ENCODE peak calls at places on chromosomes 5 and 9, in six cellular contexts. X, S, U, Y, F and Q are unnamed samples. For H3K4me1, the result is how much of the 10 kb centered on the place peaks cover.

GRCh38 chr9:108743901-108744371 is 111.8 kb downstream of the ACTL7B start:
- DNase-seq in X (no peak), S (peak), U (no peak), Y (no peak), F (no peak), Q (no peak)

GRCh38 chr9:69945671-69946141 is 97.9 kb upstream of the MAMDC2 start:
- DNase-seq in X (no peak), S (no peak), U (no peak), Y (peak), F (no peak), Q (peak)

GRCh38 chr9:91886433-91887031 is 63.5 kb downstream of the ROR2 start:
- DNase-seq in X (no peak), S (no peak), U (no peak), Y (no peak), F (no peak), Q (no peak)

GRCh38 chr9:120715331-120715924 is 1.2 kb upstream of the MEGF9 start:
- DNase-seq in X (peak), S (no peak), U (no peak), Y (peak), F (no peak), Q (peak)

GRCh38 chr5:124111886-124112285 is 599.9 kb downstream of the CSNK1G3 start:
- DNase-seq in X (no peak), S (no peak), U (no peak), Y (no peak), F (no peak), Q (no peak)

GRCh38 chr9:74783408-74783807 is 104.3 kb downstream of the TRPM6 start:
- DNase-seq in X (peak), S (no peak), U (no peak), Y (no peak), F (no peak), Q (no peak)

GRCh38 chr9:20504930-20505329 is 117.4 kb downstream of the MLLT3 start:
- DNase-seq in X (no peak), S (no peak), U (no peak), Y (no peak), F (no peak), Q (no peak)

GRCh38 chr5:176737001-176737745 is 73.2 kb upstream of the UNC5A start:
- DNase-seq in X (no peak), S (no peak), U (no peak), Y (no peak), F (no peak), Q (peak)

GRCh38 chr5:101174981-101175380 is 271.9 kb upstream of the ST8SIA4 start:
- DNase-seq in X (no peak), S (no peak), U (no peak), Y (no peak), F (no peak), Q (no peak)

GRCh38 chr9:121641228-121641611 is 10.2 kb upstream of the DAB2IP start:
- DNase-seq in X (no peak), S (no peak), U (no peak), Y (no peak), F (no peak), Q (no peak)

GRCh38 chr5:128273736-128274135 is 190.2 kb downstream of the SLC12A2 start:
- DNase-seq in X (no peak), S (no peak), U (no peak), Y (no peak), F (no peak), Q (no peak)

GRCh38 chr5:80055491-80056170 is 20.5 kb downstream of the THBS4 start:
- DNase-seq in X (no peak), S (no peak), U (no peak), Y (no peak), F (no peak), Q (no peak)

GRCh38 chr9:130898552-130898852 is 1.9 kb upstream of the QRFP start:
- DNase-seq in X (no peak), S (no peak), U (no peak), Y (no peak), F (no peak), Q (no peak)

GRCh38 chr9:112520069-112520468 is 33.4 kb downstream of the KIAA1958 start:
- DNase-seq in X (no peak), S (no peak), U (no peak), Y (no peak), F (no peak), Q (no peak)

GRCh38 chr5:102540251-102540812 is 41.5 kb upstream of the SLCO6A1 start:
- DNase-seq in X (no peak), S (no peak), U (no peak), Y (no peak), F (no peak), Q (no peak)

GRCh38 chr5:173688708-173689107 is 72.3 kb upstream of the BOD1 start:
- DNase-seq in X (no peak), S (peak), U (no peak), Y (no peak), F (no peak), Q (no peak)

GRCh38 chr9:99055384-99055783 is 49.5 kb upstream of the TGFBR1 start:
- DNase-seq in X (peak), S (no peak), U (no peak), Y (no peak), F (no peak), Q (no peak)

GRCh38 chr5:17374157-17374556 is 123.9 kb upstream of the TAF11L2 start:
- DNase-seq in X (peak), S (no peak), U (no peak), Y (no peak), F (no peak), Q (no peak)

GRCh38 chr5:170483701-170484458 is 19.9 kb upstream of the KCNIP1 start:
- DNase-seq in X (peak), S (no peak), U (no peak), Y (no peak), F (no peak), Q (no peak)

GRCh38 chr5:39102684-39103155 is 28.5 kb upstream of the RICTOR start:
- DNase-seq in X (peak), S (no peak), U (no peak), Y (no peak), F (no peak), Q (no peak)

GRCh38 chr5:116733995-116734716 is 159.5 kb upstream of the SEMA6A start:
- DNase-seq in X (no peak), S (no peak), U (no peak), Y (peak), F (no peak), Q (peak)

GRCh38 chr5:173869316-173869715 is 18.8 kb upstream of the CPEB4 start:
- DNase-seq in X (no peak), S (no peak), U (no peak), Y (no peak), F (no peak), Q (no peak)

GRCh38 chr5:146447734-146448380 is 724 bp downstream of the TCERG1 start:
- DNase-seq in X (peak), S (no peak), U (peak), Y (no peak), F (peak), Q (no peak)

GRCh38 chr5:32254987-32255900 is 57.5 kb downstream of the MTMR12 start:
- DNase-seq in X (no peak), S (peak), U (no peak), Y (no peak), F (no peak), Q (no peak)

GRCh38 chr5:128579669-128580068 is 41.6 kb upstream of the FBN2 start:
- DNase-seq in X (peak), S (no peak), U (no peak), Y (no peak), F (no peak), Q (no peak)

GRCh38 chr5:34012791-34013190 is 4.9 kb upstream of the AMACR start:
- DNase-seq in X (peak), S (no peak), U (no peak), Y (no peak), F (no peak), Q (no peak)

GRCh38 chr5:142023836-142024235 is 11.0 kb upstream of the GNPDA1 start:
- DNase-seq in X (no peak), S (no peak), U (no peak), Y (no peak), F (no peak), Q (no peak)
- H3K4me1 ChIP-seq in X (under half), S (under half), U (under half), Y (under half), F (under half), Q (under half)

DNA sequence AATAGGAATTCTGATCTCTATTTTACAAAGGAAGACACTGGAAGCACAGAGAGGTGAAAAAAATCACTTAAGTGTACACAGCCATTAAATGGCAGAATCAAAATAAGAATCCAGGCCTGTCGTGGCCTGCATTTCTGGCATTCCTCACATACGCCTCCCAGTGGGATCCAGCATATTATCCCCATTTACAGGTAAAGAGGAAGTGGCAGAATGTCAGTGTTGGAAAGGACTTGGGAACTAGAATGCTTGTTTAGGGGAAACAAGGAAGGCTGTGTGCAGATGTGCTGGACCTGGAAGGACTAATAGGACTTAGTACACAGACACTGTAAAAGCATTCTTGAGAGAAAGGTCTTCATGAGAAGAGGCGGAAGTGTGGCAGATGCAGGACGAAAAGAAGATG is 241.8 kb downstream of the TRIM32 start:
- DNase-seq in X (no peak), S (no peak), U (no peak), Y (no peak), F (no peak), Q (no peak)
- TF ChIP-seq CTCF in X (no peak), S (no peak), U (no peak), Y (no peak), F (no peak), Q (no peak)

DNA sequence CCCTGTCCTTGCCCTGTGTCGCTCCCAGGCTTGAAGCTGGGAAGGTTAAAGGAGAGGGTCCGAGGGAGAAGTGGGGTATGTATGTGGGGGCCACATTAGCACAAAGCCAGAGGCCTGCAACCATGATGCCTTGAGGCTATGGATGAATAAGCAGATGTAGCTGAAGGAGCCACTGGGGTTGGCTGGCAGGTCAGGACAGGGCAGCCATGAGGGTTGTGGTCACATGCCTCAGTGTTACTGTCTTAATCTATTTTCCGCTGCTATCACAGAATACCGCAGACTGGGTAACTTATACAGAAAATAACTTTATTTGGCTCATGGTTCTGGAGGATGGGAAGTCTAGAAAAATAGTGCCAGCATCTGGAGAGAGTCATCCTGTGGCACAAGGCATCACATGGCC is 9.2 kb upstream of the GRHPR start:
- DNase-seq in X (no peak), S (no peak), U (no peak), Y (no peak), F (no peak), Q (no peak)
- H3K4me1 ChIP-seq in X (under half), S (under half), U (under half), Y (under half), F (under half), Q (under half)

GRCh38 chr9:86732514-86732913 is 214.8 kb downstream of the GAS1 start:
- DNase-seq in X (peak), S (no peak), U (no peak), Y (no peak), F (no peak), Q (peak)

GRCh38 chr9:86730165-86730928 is 217.0 kb downstream of the GAS1 start:
- DNase-seq in X (no peak), S (no peak), U (no peak), Y (no peak), F (no peak), Q (no peak)

GRCh38 chr9:86733929-86734328 is 213.4 kb downstream of the GAS1 start:
- DNase-seq in X (no peak), S (no peak), U (no peak), Y (peak), F (no peak), Q (peak)

GRCh38 chr9:86734762-86735161 is 212.5 kb downstream of the GAS1 start:
- DNase-seq in X (peak), S (no peak), U (no peak), Y (no peak), F (no peak), Q (no peak)

GRCh38 chr9:86731511-86731993 is 215.8 kb downstream of the GAS1 start:
- DNase-seq in X (peak), S (no peak), U (no peak), Y (no peak), F (no peak), Q (peak)
- TF ChIP-seq CTCF in X (no peak), S (no peak), U (no peak), Y (no peak), F (no peak), Q (no peak)

GRCh38 chr5:93654676-93655075 is 71.7 kb downstream of the NR2F1 start:
- DNase-seq in X (peak), S (no peak), U (no peak), Y (no peak), F (no peak), Q (no peak)

GRCh38 chr5:93660677-93661076 is 77.7 kb downstream of the NR2F1 start:
- DNase-seq in X (no peak), S (no peak), U (no peak), Y (no peak), F (no peak), Q (no peak)

GRCh38 chr5:93653716-93654115 is 70.7 kb downstream of the NR2F1 start:
- DNase-seq in X (peak), S (no peak), U (no peak), Y (no peak), F (no peak), Q (no peak)

GRCh38 chr5:93658044-93658443 is 75.0 kb downstream of the NR2F1 start:
- DNase-seq in X (peak), S (no peak), U (no peak), Y (no peak), F (no peak), Q (no peak)
- H3K4me1 ChIP-seq in X (under half), S (under half), U (under half), Y (under half), F (under half), Q (under half)

GRCh38 chr5:142878638-142879037 is 108.5 kb downstream of the ARHGAP26 start:
- DNase-seq in X (no peak), S (no peak), U (no peak), Y (no peak), F (no peak), Q (no peak)
- TF ChIP-seq CTCF in X (no peak), S (no peak), U (no peak), Y (no peak), F (no peak), Q (no peak)

GRCh38 chr5:133847301-133847700 is 121.1 kb downstream of the C5orf15 start:
- DNase-seq in X (no peak), S (no peak), U (no peak), Y (no peak), F (no peak), Q (no peak)
- H3K4me1 ChIP-seq in X (under half), S (under half), U (under half), Y (under half), F (under half), Q (under half)

GRCh38 chr5:7074176-7074575 is 321.8 kb upstream of the ADCY2 start:
- DNase-seq in X (no peak), S (no peak), U (no peak), Y (no peak), F (no peak), Q (no peak)
- TF ChIP-seq CTCF in X (no peak), S (no peak), U (no peak), Y (no peak), F (no peak), Q (no peak)

GRCh38 chr5:179974281-179974945 is 66.7 kb upstream of the TBC1D9B start:
- DNase-seq in X (no peak), S (no peak), U (no peak), Y (no peak), F (no peak), Q (no peak)
- H3K4me1 ChIP-seq in X (under half), S (under half), U (under half), Y (under half), F (under half), Q (under half)